ENCODE peak calls at places on chromosomes 13 and 19, in four cellular contexts. T, J, W and B are unnamed samples.

GRCh38 chr13:58472483-58472882 is 840.9 kb downstream of the PCDH17 start:
- DNase-seq in T (no peak), J (no peak), W (no peak), B (no peak)

GRCh38 chr13:94351292-94352000 is 128.0 kb downstream of the DCT start:
- DNase-seq in T (no peak), J (no peak), W (no peak), B (no peak)

GRCh38 chr19:56105090-56105701 is 15.9 kb downstream of the ZNF787 start:
- DNase-seq in T (peak), J (peak), W (peak), B (no peak)

GRCh38 chr19:55605637-55606470 is at the start of gene ZNF865:
- DNase-seq in T (peak), J (peak), W (peak), B (peak)

GRCh38 chr13:95858286-95859075 is 181.5 kb downstream of the DNAJC3 start:
- DNase-seq in T (no peak), J (no peak), W (peak), B (no peak)

GRCh38 chr19:7442423-7442822 is 46.4 kb downstream of the PEX11G start:
- DNase-seq in T (no peak), J (peak), W (no peak), B (no peak)

GRCh38 chr19:53867225-53868090 is at the start of gene MYADM:
- DNase-seq in T (peak), J (peak), W (peak), B (no peak)

GRCh38 chr19:47319923-47320871 is 10.5 kb downstream of the C5AR1 start:
- DNase-seq in T (no peak), J (no peak), W (no peak), B (no peak)

GRCh38 chr13:22961835-22962537 is 218.8 kb upstream of the SGCG start:
- DNase-seq in T (no peak), J (no peak), W (no peak), B (no peak)

GRCh38 chr19:50909240-50910070 is 1.7 kb downstream of the KLK4 start:
- DNase-seq in T (peak), J (no peak), W (peak), B (no peak)

GRCh38 chr13:50617134-50617721 is 226.3 kb downstream of the DLEU7 start:
- DNase-seq in T (no peak), J (no peak), W (no peak), B (no peak)

GRCh38 chr13:106418556-106418955 is 116.9 kb downstream of the EFNB2 start:
- DNase-seq in T (no peak), J (no peak), W (no peak), B (no peak)

GRCh38 chr13:28251462-28251861 is 113.1 kb downstream of the PAN3 start:
- DNase-seq in T (no peak), J (no peak), W (no peak), B (peak)

GRCh38 chr13:75486654-75487053 is 4.7 kb upstream of the TBC1D4 start:
- DNase-seq in T (no peak), J (no peak), W (no peak), B (no peak)

GRCh38 chr13:51249767-51250741 is 27.9 kb downstream of the FAM124A start:
- DNase-seq in T (no peak), J (no peak), W (peak), B (no peak)

GRCh38 chr19:55579766-55580621 is 654 bp downstream of the ZNF579 start:
- DNase-seq in T (peak), J (no peak), W (no peak), B (no peak)

GRCh38 chr13:27638521-27638920 is 16.8 kb downstream of the POLR1D start:
- DNase-seq in T (no peak), J (no peak), W (no peak), B (no peak)

GRCh38 chr13:94073006-94073744 is 406.3 kb downstream of the DCT start:
- DNase-seq in T (no peak), J (no peak), W (no peak), B (no peak)

GRCh38 chr19:49555600-49556411 is 24.6 kb downstream of the NOSIP start:
- DNase-seq in T (peak), J (peak), W (peak), B (no peak)

GRCh38 chr19:43532571-43532961 is 422 bp upstream of the ZNF575 start:
- DNase-seq in T (peak), J (peak), W (peak), B (peak)

GRCh38 chr19:41928221-41928683 is at the start of gene ERFL:
- DNase-seq in T (no peak), J (no peak), W (no peak), B (peak)

GRCh38 chr19:56115490-56115889 is 5.6 kb downstream of the ZNF787 start:
- DNase-seq in T (no peak), J (no peak), W (no peak), B (no peak)

GRCh38 chr13:85806553-85807175 is 7.4 kb upstream of the SLITRK6 start:
- DNase-seq in T (no peak), J (no peak), W (peak), B (peak)

GRCh38 chr13:48975101-48975925 is at the start of gene FNDC3A:
- DNase-seq in T (peak), J (peak), W (peak), B (peak)

GRCh38 chr13:28324181-28324789 is 170.6 kb downstream of the FLT1 start:
- DNase-seq in T (no peak), J (peak), W (peak), B (peak)

DNA sequence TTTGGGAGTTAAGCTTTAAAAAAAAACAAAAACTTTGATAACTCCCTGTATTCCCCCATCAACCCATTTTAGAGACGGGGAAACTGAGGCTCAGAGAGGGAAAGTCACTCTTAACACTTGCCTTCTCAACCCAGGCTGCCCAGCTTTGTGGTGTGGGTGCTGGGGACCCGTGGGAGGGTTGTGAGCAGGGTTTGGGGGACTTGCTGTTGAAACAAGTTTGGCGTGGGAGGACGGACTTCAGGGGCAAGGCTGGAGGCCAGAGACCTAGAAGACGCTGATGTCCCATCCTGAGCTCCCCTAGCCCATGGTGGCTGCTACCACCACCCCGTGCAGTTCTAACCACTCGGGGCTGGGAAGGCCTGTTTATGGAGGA is 747 bp upstream of the CACTIN start:
- DNase-seq in T (no peak), J (no peak), W (no peak), B (no peak)
- H3K4me3 ChIP-seq in T (no peak), J (peak), W (no peak), B (peak)

GRCh38 chr19:4967738-4968461 is 1.0 kb upstream of the KDM4B start:
- DNase-seq in T (no peak), J (no peak), W (no peak), B (no peak)
- H3K4me3 ChIP-seq in T (no peak), J (peak), W (no peak), B (peak)

GRCh38 chr19:1240925-1241324 is 626 bp upstream of the ATP5F1D start:
- DNase-seq in T (no peak), J (no peak), W (no peak), B (no peak)
- H3K4me3 ChIP-seq in T (no peak), J (peak), W (peak), B (peak)

DNA sequence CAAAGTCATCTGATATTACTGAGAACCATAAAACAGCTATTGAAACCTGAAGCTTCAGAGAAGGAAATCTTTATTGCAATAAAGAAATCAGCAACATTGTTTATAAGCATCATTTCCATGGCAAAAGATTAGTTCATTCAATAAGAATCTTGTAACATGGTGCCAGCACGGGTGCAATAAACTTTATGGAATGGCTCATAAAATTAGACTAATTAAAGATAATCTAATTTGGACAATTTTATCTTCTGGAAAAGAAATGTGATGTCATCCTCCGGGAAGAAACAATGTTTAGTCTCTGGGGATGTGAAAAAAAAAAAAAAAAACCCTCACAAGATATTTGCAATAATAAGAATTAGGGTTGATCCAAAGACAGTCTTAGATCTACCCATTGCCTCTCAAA is 296.8 kb upstream of the EDNRB start:
- DNase-seq in T (no peak), J (no peak), W (no peak), B (no peak)
- H3K4me3 ChIP-seq in T (no peak), J (no peak), W (no peak), B (no peak)

GRCh38 chr19:16259385-16260159 is 61.9 kb downstream of the AP1M1 start:
- DNase-seq in T (no peak), J (no peak), W (no peak), B (peak)
- H3K4me3 ChIP-seq in T (no peak), J (no peak), W (no peak), B (peak)

GRCh38 chr13:112885782-112886268 is 83.2 kb upstream of the MCF2L start:
- DNase-seq in T (peak), J (peak), W (peak), B (no peak)
- H3K4me3 ChIP-seq in T (no peak), J (peak), W (no peak), B (no peak)

DNA sequence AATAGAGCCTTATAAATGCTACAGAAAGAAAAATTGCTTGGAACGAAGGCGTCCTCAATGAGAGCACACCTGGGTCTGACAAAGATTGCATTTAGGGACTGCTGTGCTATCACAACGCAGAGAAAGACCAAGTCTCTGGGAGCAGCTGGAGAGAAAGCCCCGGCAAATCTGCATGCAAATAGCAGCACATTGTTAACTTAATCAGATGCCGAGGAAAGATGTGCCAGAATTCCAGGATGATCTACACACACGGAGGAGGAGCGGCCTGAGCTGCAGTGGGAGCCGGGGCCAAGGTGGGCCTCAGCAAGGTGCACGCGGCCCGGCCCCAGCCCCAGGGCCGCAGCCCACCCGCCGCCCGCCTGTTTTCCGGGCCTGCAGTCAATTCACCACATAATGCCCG is 1.4 kb downstream of the ZNF536 start:
- DNase-seq in T (no peak), J (no peak), W (no peak), B (no peak)
- H3K4me3 ChIP-seq in T (no peak), J (no peak), W (no peak), B (no peak)

GRCh38 chr13:81781471-81781870 is 1440.5 kb upstream of the SPRY2 start:
- DNase-seq in T (no peak), J (no peak), W (no peak), B (no peak)

GRCh38 chr13:81778350-81778749 is 1437.4 kb upstream of the SPRY2 start:
- DNase-seq in T (no peak), J (no peak), W (no peak), B (no peak)

GRCh38 chr13:81779896-81780295 is 1439.0 kb upstream of the SPRY2 start:
- DNase-seq in T (no peak), J (no peak), W (no peak), B (no peak)
- H3K4me3 ChIP-seq in T (no peak), J (no peak), W (no peak), B (no peak)

GRCh38 chr13:112056284-112056727 is 10.6 kb upstream of the SOX1 start:
- DNase-seq in T (no peak), J (no peak), W (no peak), B (no peak)
- H3K4me3 ChIP-seq in T (no peak), J (no peak), W (no peak), B (no peak)

DNA sequence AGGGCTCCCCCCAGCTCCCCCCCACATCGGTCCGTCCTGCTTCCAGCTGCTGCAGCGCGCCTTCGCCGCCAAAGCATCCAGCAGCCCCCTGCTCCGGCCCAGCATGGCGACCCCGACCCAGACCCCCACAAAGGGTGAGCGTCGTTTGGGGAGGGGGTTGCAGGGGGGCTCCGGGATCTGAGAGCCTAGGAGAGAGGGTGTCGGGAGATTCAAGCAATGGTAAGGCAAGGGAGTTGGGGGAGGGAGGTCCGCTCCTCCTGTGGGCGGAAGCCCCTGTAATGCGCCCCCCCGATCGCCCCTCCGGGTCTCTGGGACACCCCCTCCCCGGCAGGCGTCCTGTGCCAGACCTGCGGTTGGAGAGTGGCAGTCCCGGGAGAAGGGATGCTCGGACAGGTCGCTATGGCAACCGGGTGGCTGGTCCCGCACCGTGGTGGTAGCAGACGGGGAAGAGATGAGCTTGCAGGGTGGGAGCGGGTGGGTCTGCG is at the start of gene FXYD7:
- DNase-seq in T (peak), J (no peak), W (no peak), B (no peak)
- H3K4me3 ChIP-seq in T (no peak), J (no peak), W (no peak), B (peak)